ENCODE peak calls at places on chromosomes 11 and 22, in four cellular contexts. Q, I, K and C are unnamed samples.

GRCh38 chr11:69352715-69353325 is 58.9 kb downstream of the MYEOV start:
- DNase-seq in K (no peak), I (no peak), Q (no peak), C (no peak)

GRCh38 chr22:17742528-17742902 is 31.8 kb downstream of the BID start:
- DNase-seq in Q (peak), K (peak), I (peak), C (peak)

GRCh38 chr11:93567406-93567819 is 24.2 kb upstream of the SMCO4 start:
- DNase-seq in K (no peak), I (peak), Q (no peak), C (peak)

GRCh38 chr22:27217154-27217553 is 559.8 kb downstream of the MIAT start:
- DNase-seq in I (no peak), K (peak), Q (no peak), C (no peak)

GRCh38 chr11:67780056-67780455 is 105.6 kb upstream of the ALDH3B2 start:
- DNase-seq in I (no peak), K (no peak), Q (no peak), C (no peak)

GRCh38 chr11:34012734-34013133 is 38.8 kb upstream of the CAPRIN1 start:
- DNase-seq in I (no peak), K (no peak), Q (no peak), C (no peak)

GRCh38 chr11:115256326-115257197 is 247.7 kb downstream of the CADM1 start:
- DNase-seq in I (no peak), K (peak), Q (no peak), C (no peak)

GRCh38 chr11:126914941-126915340 is 85.6 kb downstream of the KIRREL3 start:
- DNase-seq in I (no peak), K (no peak), Q (no peak), C (no peak)

GRCh38 chr22:17792289-17792688 is 18.0 kb upstream of the BID start:
- DNase-seq in Q (no peak), K (no peak), I (no peak), C (no peak)

GRCh38 chr11:8610532-8611116 is 16.6 kb upstream of the STK33 start:
- DNase-seq in I (no peak), Q (no peak), K (no peak), C (no peak)

GRCh38 chr22:30325724-30326703 is 727 bp downstream of the TBC1D10A start:
- DNase-seq in Q (no peak), K (peak), I (peak), C (no peak)

GRCh38 chr22:49215840-49216239 is 611.8 kb downstream of the BRD1 start:
- DNase-seq in Q (no peak), K (no peak), I (peak), C (no peak)

GRCh38 chr22:50739894-50740293 is 1.9 kb downstream of the ACR start:
- DNase-seq in Q (peak), K (no peak), I (peak), C (no peak)

GRCh38 chr22:38193580-38193979 is 8.2 kb upstream of the MAFF start:
- DNase-seq in I (no peak), Q (no peak), K (no peak), C (no peak)

GRCh38 chr22:20571531-20572007 is 64.2 kb downstream of the MED15 start:
- DNase-seq in Q (no peak), I (no peak), K (peak), C (no peak)

GRCh38 chr11:61071208-61071681 is 31.0 kb upstream of the CD5 start:
- DNase-seq in I (no peak), K (no peak), Q (no peak), C (no peak)

GRCh38 chr11:412641-413119 is 2.1 kb downstream of the SIGIRR start:
- DNase-seq in I (peak), K (no peak), Q (peak), C (no peak)

DNA sequence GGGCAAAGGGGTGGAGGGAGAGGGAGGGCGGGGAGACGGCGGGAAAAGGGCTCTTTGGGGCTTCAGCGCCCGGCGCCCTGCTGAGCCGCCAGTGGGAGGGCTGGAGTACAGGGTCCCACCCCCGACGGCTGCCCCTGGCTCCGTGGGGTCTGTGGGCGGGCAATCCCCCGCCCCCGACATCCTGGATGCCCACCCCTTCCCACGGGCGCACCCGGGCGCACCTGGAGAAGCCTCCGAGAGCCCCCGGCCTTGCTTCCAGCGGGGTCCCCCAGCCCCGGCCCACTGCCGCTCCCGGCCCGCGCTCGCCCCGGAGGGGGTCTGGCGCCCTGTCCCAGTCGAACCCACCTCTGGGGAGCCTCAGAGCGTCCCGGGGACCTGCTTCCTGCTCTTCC is 394 bp downstream of the CHRM4 start:
- DNase-seq in I (no peak), Q (peak), K (peak), C (no peak)
- H3K4me3 ChIP-seq in I (no peak), Q (peak), K (peak), C (no peak)

GRCh38 chr22:39246217-39246616 is 1.4 kb upstream of the PDGFB start:
- DNase-seq in K (no peak), Q (no peak), I (no peak), C (no peak)

GRCh38 chr22:39244073-39244495 is 698 bp downstream of the PDGFB start:
- DNase-seq in Q (no peak), I (peak), K (no peak), C (no peak)

GRCh38 chr22:39243443-39244072 is 1.2 kb downstream of the PDGFB start:
- DNase-seq in I (peak), K (no peak), Q (peak), C (no peak)

GRCh38 chr22:39245130-39246039 is 603 bp upstream of the PDGFB start:
- DNase-seq in Q (no peak), K (no peak), I (no peak), C (no peak)

DNA sequence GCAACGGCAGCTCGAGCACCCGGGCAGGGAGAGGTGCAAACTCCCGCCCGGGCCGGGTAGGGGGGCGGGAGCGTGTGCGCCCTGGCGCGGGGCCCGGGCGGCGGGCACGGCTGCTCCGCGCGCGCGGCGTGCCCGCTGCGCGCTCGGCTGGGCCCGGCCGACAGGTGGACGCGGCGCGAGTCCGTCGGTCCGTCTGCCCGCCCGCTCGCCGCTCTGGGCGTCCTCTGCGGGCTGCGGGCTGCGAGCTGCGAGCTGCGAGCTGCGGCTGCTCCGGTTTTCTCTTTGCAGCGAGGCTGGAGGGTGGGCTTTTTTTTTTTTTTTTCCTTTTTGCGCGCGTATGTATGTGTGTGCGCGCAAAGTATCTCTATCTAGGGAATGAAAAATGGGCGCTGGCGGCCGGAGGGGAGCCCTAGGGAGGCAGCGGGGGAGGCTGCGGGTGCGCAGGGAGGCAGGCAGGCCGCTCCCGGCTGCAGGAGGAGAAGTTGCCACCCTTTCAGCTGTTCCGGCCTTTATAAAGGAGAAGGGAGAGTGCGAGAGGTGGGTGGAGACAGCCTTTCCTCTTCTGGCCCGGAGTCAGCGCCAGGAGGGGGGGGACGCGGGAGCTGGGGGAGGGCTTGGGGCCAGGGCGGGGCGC is at the start of gene PDGFB:
- DNase-seq in Q (peak), K (no peak), I (peak), C (no peak)
- TF ChIP-seq CTCF in Q (no peak), K (no peak), I (no peak), C (no peak)

GRCh38 chr11:83537131-83537610 is 251.0 kb upstream of the CCDC90B start:
- DNase-seq in K (no peak), I (no peak), Q (no peak), C (no peak)
- H3K4me3 ChIP-seq in K (no peak), I (no peak), Q (no peak), C (no peak)

DNA sequence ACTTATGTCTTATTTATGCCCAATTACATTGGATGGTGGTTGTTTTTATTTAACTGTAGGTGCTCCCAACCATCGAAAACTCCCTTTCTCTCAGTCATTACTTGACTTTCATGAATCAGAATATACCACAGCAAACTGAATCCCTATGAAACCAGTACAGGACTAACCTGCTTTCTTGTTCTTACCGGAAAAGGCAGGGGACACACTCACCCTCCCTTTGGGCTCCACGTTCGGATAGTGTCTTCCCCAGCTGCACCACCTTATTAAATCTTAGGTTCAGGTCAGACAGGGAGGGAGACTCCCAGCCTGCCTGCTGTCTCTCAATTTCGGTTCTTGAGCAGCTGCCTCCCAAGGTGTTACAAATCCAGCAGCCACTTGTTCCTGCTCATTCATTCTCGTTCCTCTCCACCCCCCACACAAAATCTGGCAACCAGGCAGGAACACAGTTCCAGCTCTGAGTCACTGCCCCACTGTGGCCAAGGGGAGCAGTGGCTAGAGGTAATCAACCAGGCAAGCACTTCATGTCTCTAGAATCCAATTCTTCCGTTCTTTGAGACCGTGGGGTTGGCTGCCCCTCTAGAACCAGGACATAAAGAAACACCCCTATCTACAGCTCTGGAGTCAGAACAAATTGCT is 133.0 kb downstream of the PLEKHA7 start:
- DNase-seq in I (peak), Q (no peak), K (no peak), C (no peak)
- TF ChIP-seq CTCF in I (peak), Q (no peak), K (no peak), C (peak)

GRCh38 chr11:1442163-1442562 is 44.4 kb downstream of the MOB2 start:
- DNase-seq in I (no peak), Q (no peak), K (peak), C (peak)
- H3K4me3 ChIP-seq in I (no peak), Q (no peak), K (no peak), C (peak)

GRCh38 chr11:107606122-107606521 is 15.2 kb downstream of the ELMOD1 start:
- DNase-seq in Q (no peak), K (peak), I (no peak), C (no peak)
- TF ChIP-seq CTCF in Q (no peak), K (no peak), I (no peak), C (no peak)